ENCODE peak calls at places on chromosomes 11 and 22, in four cellular contexts. B is OCI-LY7, R is thoracic aorta, O is K562. K is an unnamed sample.

GRCh38 chr11:118233377-118233776 is 8.6 kb upstream of the JAML start:
- DNase-seq in B (no peak), R (no peak), O (no peak), K (peak; percentile 58)

GRCh38 chr11:101458161-101458560 is 125.6 kb downstream of the TRPC6 start:
- DNase-seq in B (no peak), R (no peak), O (no peak), K (no peak)

GRCh38 chr22:48796295-48797015 is 1031.2 kb downstream of the BRD1 start:
- DNase-seq in B (no peak), R (no peak), O (no peak), K (no peak)

GRCh38 chr11:20775331-20775730 is 105.9 kb downstream of the NELL1 start:
- DNase-seq in B (no peak), R (no peak), O (no peak), K (no peak)

GRCh38 chr11:66951135-66951534 is 7.0 kb downstream of the PC start:
- DNase-seq in B (no peak), R (no peak), O (no peak), K (peak; percentile 47)

GRCh38 chr11:75142714-75143419 is 8.0 kb upstream of the SLCO2B1 start:
- DNase-seq in B (peak; percentile 83), R (no peak), O (peak; percentile 91), K (no peak)

GRCh38 chr22:34001701-34002466 is 81.6 kb upstream of the LARGE1 start:
- DNase-seq in B (no peak), R (no peak), O (no peak), K (no peak)

GRCh38 chr11:37449146-37449545 is 851.1 kb upstream of the RAG2 start:
- DNase-seq in B (no peak), R (no peak), O (peak; percentile 3), K (peak; percentile 47)

GRCh38 chr11:12979928-12980689 is 29.0 kb upstream of the RASSF10 start:
- DNase-seq in B (no peak), R (no peak), O (no peak), K (no peak)

DNA sequence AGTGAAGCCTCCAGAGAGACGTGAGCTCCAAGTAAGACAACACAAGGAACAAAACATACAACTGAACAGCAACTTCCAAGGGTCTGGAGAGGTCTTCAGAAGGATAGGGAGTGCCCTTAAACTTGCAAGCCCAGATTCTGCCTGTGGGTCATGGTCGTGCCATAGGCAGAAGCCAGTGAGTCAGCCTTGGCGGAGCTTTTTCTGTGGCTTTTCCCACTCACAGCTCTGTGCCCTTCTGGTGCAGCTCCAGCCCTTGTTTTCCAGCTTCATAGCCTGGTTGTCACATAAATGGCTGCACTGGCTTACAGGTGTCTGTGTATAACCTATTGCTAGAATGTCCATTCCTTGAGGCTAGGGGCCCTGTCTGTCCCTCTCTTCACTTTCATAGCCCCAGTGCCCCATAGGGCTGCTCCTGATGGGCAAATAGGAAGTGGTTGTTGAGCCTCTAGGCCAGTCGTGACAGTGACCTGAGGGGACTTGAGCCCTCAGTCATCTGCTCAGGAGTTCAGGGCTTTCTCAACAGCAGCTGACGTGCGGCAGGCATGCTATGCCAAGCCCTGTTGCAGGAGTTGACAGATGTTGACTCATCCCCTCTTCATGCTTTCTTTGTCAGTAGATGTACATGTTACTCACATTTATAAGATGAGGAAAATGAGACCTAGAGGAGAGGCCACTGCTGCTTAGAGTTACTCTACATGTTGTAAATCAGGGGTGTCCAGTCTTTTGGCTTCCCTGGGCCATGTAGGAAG is 7.4 kb downstream of the MED15 start:
- DNase-seq in B (no peak), R (no peak), O (no peak), K (no peak)
- H3K4me1 ChIP-seq in B (peaks cover 18% of the 10 kb centered on the region), R (peaks cover 40% of the 10 kb centered on the region), O (peaks cover 25% of the 10 kb centered on the region), K (peaks cover 12% of the 10 kb centered on the region)

DNA sequence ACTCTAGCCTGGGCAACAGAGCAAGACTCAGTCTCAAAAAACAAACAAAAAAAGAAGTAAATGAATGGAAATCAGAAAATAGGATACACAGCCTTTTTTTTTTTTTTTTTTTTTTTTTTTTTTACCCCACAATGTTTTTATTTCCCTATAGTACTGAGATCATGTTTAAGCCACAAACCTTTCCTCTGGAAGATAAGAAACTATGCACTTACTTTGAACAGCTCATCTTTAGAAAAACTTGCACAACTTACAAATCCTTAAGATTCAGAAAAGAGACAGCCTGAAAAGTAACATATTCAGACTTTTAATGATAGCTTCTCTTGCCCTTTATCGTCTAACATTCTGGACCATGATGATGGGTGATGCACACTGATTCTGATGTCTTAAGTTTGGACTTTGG is 80.3 kb downstream of the TNRC6B start:
- DNase-seq in B (no peak), R (no peak), O (no peak), K (no peak)
- H3K36me3 ChIP-seq in B (peaks cover 31% of the 10 kb centered on the region), R (no peaks in the 10 kb centered on the region), O (peaks cover 15% of the 10 kb centered on the region), K (no peaks in the 10 kb centered on the region)

GRCh38 chr11:69638941-69639681 is 1.8 kb upstream of the CCND1 start:
- DNase-seq in B (peak; percentile 15), R (peak; percentile 76), O (peak; percentile 80), K (peak; percentile 99)

GRCh38 chr11:69640260-69640994 is 529 bp upstream of the CCND1 start:
- DNase-seq in B (no peak), R (no peak), O (no peak), K (peak; percentile 37)

GRCh38 chr11:69640995-69641581 is at the start of gene CCND1:
- DNase-seq in B (peak; percentile 13), R (peak; percentile 34), O (peak; percentile 76), K (peak; percentile 96)

GRCh38 chr11:69637956-69638871 is 2.7 kb upstream of the CCND1 start:
- DNase-seq in B (no peak), R (no peak), O (no peak), K (peak; percentile 98)

GRCh38 chr11:69639843-69640242 is 1.1 kb upstream of the CCND1 start:
- DNase-seq in B (no peak), R (no peak), O (no peak), K (no peak)
- H3K4me1 ChIP-seq in B (no peaks in the 10 kb centered on the region), R (peaks cover 61% of the 10 kb centered on the region), O (peaks cover 8% of the 10 kb centered on the region), K (peaks cover 30% of the 10 kb centered on the region)

GRCh38 chr11:65607614-65608426 is 6.2 kb downstream of the MAP3K11 start:
- DNase-seq in B (no peak), R (no peak), O (no peak), K (no peak)
- H3K36me3 ChIP-seq in B (peaks cover 47% of the 10 kb centered on the region), R (peaks cover 43% of the 10 kb centered on the region), O (peaks cover 70% of the 10 kb centered on the region), K (peaks cover 17% of the 10 kb centered on the region)

GRCh38 chr11:124470516-124471231 is 25.2 kb upstream of the OR8B8 start:
- DNase-seq in B (no peak), R (no peak), O (no peak), K (no peak)

GRCh38 chr11:124474779-124475178 is 29.3 kb upstream of the OR8B8 start:
- DNase-seq in B (no peak), R (no peak), O (no peak), K (no peak)

GRCh38 chr11:124473476-124473875 is 28.0 kb upstream of the OR8B8 start:
- DNase-seq in B (no peak), R (no peak), O (no peak), K (no peak)

GRCh38 chr11:124474079-124474478 is 28.6 kb upstream of the OR8B8 start:
- DNase-seq in B (no peak), R (no peak), O (no peak), K (no peak)

DNA sequence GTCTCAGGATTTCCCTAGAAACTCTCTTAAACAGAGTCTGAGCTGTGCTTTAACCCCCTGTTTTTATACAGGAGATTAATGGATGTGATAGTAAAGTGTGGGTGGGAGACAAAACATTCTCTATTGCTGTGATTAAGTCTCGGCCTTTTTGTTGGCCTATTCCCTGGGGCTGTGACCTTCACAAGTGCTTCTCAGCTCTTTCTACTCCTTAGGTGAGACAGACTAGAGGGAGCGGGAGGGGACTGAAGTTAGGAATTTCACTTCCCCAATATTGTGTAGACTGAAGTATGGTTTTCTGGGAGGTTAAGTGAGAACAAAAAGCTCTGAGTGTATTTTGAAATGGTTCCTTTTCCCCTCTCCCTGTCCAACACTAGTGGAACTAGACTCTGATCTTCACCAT is 29.8 kb upstream of the OR8B8 start:
- DNase-seq in B (no peak), R (no peak), O (no peak), K (no peak)
- H3K4me1 ChIP-seq in B (no peaks in the 10 kb centered on the region), R (no peaks in the 10 kb centered on the region), O (no peaks in the 10 kb centered on the region), K (no peaks in the 10 kb centered on the region)

K was measured in Caco-2.